ENCODE peak calls at places on chromosomes 12 and 14, in eight cellular contexts. Y, A, S, C, U, X, Q and P are unnamed samples.

GRCh38 chr14:61472025-61472672 is 150.8 kb downstream of the PRKCH start:
- DNase-seq in Y (no peak), A (no peak), S (peak; percentile 84), C (peak; percentile 95), U (peak; percentile 97), X (no peak), Q (no peak), P (peak; percentile 78)

GRCh38 chr14:101980700-101981099 is 16.3 kb downstream of the DYNC1H1 start:
- DNase-seq in Y (peak; percentile 36), A (no peak), S (peak; percentile 90), C (peak; percentile 98), U (peak; percentile 98), X (no peak), Q (no peak), P (no peak)

GRCh38 chr12:105820407-105821140 is 318.2 kb downstream of the NUAK1 start:
- DNase-seq in Y (no peak), A (no peak), S (no peak), C (no peak), U (peak; percentile 76), X (peak; percentile 62), Q (no peak), P (no peak)

GRCh38 chr12:19440019-19440858 is 947 bp downstream of the AEBP2 start:
- DNase-seq in Y (peak; percentile 67), A (peak; percentile 6), S (peak; percentile 70), C (no peak), U (no peak), X (peak; percentile 77), Q (peak; percentile 42), P (peak; percentile 81)

GRCh38 chr12:132366341-132366861 is 37.0 kb upstream of the GALNT9 start:
- DNase-seq in Y (no peak), A (no peak), S (no peak), C (no peak), U (no peak), X (no peak), Q (no peak), P (no peak)

GRCh38 chr14:88614218-88614907 is 51.5 kb downstream of the ZC3H14 start:
- DNase-seq in Y (no peak), A (no peak), S (peak; percentile 48), C (peak; percentile 45), U (peak; percentile 33), X (no peak), Q (no peak), P (no peak)

GRCh38 chr14:104694475-104694950 is 5.1 kb downstream of the INF2 start:
- DNase-seq in Y (no peak), A (no peak), S (no peak), C (no peak), U (no peak), X (no peak), Q (no peak), P (no peak)

GRCh38 chr12:65892905-65893304 is 68.6 kb downstream of the HMGA2 start:
- DNase-seq in Y (peak; percentile 51), A (no peak), S (peak; percentile 73), C (no peak), U (no peak), X (no peak), Q (no peak), P (no peak)

GRCh38 chr12:98516184-98516873 is 939 bp downstream of the TMPO start:
- DNase-seq in Y (peak; percentile 94), A (peak; percentile 77), S (peak; percentile 95), C (peak; percentile 78), U (peak; percentile 48), X (peak; percentile 81), Q (peak; percentile 41), P (peak; percentile 83)

GRCh38 chr12:80374615-80375014 is 69.4 kb upstream of the PTPRQ start:
- DNase-seq in Y (no peak), A (no peak), S (no peak), C (no peak), U (no peak), X (no peak), Q (no peak), P (no peak)

GRCh38 chr12:54035561-54036377 is 2.9 kb downstream of the HOXC5 start:
- DNase-seq in Y (no peak), A (no peak), S (no peak), C (no peak), U (no peak), X (no peak), Q (no peak), P (no peak)